ENCODE peak calls at places on chromosomes 6 and 20, in nine cellular contexts. M is nucleus accumbens; W is AG20443; J is skeletal muscle cell; I is DMS153; L is activated CD8-positive, alpha-beta memory T cell treated with anti-CD3 and anti-CD28 coated beads, Interleukin-2, amount 50 U/mL, for 4 hours; A is H4; K is retinal pigment epithelial cell; F is hypothalamus. Y is an unnamed sample.

GRCh38 chr6:125586074-125586473 is 163.4 kb upstream of the HEY2 start:
- DNase-seq in F (no peak), L (no peak), I (no peak), J (no peak), K (no peak), M (no peak), W (no peak), A (peak), Y (no peak)

GRCh38 chr6:135267085-135267484 is 86.0 kb downstream of the MYB start:
- DNase-seq in J (no peak), K (no peak), I (peak), F (no peak), M (no peak), A (no peak), W (no peak), L (no peak), Y (no peak)

GRCh38 chr6:33733294-33734007 is 13.3 kb downstream of the IP6K3 start:
- DNase-seq in M (no peak), J (no peak), K (no peak), A (no peak), L (no peak), F (no peak), W (no peak), I (no peak), Y (no peak)

GRCh38 chr6:39823187-39823815 is 31.1 kb downstream of the DAAM2 start:
- DNase-seq in K (no peak), J (no peak), A (no peak), I (no peak), M (no peak), W (no peak), L (no peak), F (no peak), Y (no peak)

GRCh38 chr6:18920701-18921100 is 533.6 kb downstream of the RNF144B start:
- DNase-seq in A (no peak), I (no peak), F (no peak), M (no peak), J (no peak), K (no peak), W (no peak), L (no peak), Y (no peak)

GRCh38 chr6:170371588-170371987 is 65.0 kb downstream of the FAM120B start:
- DNase-seq in A (no peak), W (no peak), F (peak), J (no peak), I (no peak), L (no peak), M (peak), K (no peak), Y (no peak)

GRCh38 chr6:44778513-44778912 is 391.0 kb downstream of the CDC5L start:
- DNase-seq in M (no peak), A (no peak), K (no peak), J (no peak), W (no peak), F (no peak), L (no peak), I (no peak), Y (no peak)

GRCh38 chr20:37408202-37408929 is 62.4 kb downstream of the SRC start:
- DNase-seq in J (no peak), W (no peak), L (no peak), A (no peak), F (no peak), K (no peak), M (peak), I (no peak), Y (no peak)

GRCh38 chr6:47413752-47414516 is 63.7 kb upstream of the CD2AP start:
- DNase-seq in K (no peak), L (peak), I (peak), W (peak), J (peak), A (peak), F (no peak), M (peak), Y (peak)